ENCODE peak calls at places on chromosomes 12 and 14, in eight cellular contexts. F is esophagus squamous epithelium, D is A549, H is transverse colon, R is body of pancreas, Y is IMR-90, U is endothelial cell of umbilical vein, Q is Peyer's patch. A is an unnamed sample.

GRCh38 chr12:68976304-68976915 is 43.4 kb upstream of the CPM start:
- DNase-seq in F (no peak), D (no peak), H (no peak), R (no peak), Y (no peak), U (no peak), Q (no peak), A (no peak)

GRCh38 chr12:39831587-39832315 is 212.1 kb upstream of the ABCD2 start:
- DNase-seq in F (no peak), D (peak), H (no peak), R (no peak), Y (peak), U (peak), Q (no peak), A (no peak)

GRCh38 chr12:112839386-112839972 is 47.9 kb downstream of the RPH3A start:
- DNase-seq in F (no peak), D (peak), H (no peak), R (no peak), Y (peak), U (peak), Q (no peak), A (peak)

GRCh38 chr12:50606675-50607379 is 102.0 kb downstream of the DIP2B start:
- DNase-seq in F (no peak), D (no peak), H (no peak), R (no peak), Y (no peak), U (no peak), Q (no peak), A (no peak)

GRCh38 chr14:65491274-65491673 is 78.7 kb downstream of the FUT8 start:
- DNase-seq in F (no peak), D (no peak), H (no peak), R (no peak), Y (no peak), U (no peak), Q (no peak), A (no peak)

GRCh38 chr14:38125484-38125912 is 82.2 kb upstream of the SSTR1 start:
- DNase-seq in F (no peak), D (no peak), H (no peak), R (peak), Y (no peak), U (peak), Q (no peak), A (no peak)

GRCh38 chr12:68905731-68906130 is 27.2 kb downstream of the CPM start:
- DNase-seq in F (no peak), D (no peak), H (no peak), R (no peak), Y (no peak), U (no peak), Q (no peak), A (no peak)

GRCh38 chr14:92489394-92490238 is 24.0 kb upstream of the RIN3 start:
- DNase-seq in F (no peak), D (no peak), H (no peak), R (no peak), Y (no peak), U (no peak), Q (no peak), A (no peak)

GRCh38 chr12:46401703-46402102 is 29.1 kb upstream of the SLC38A2 start:
- DNase-seq in F (no peak), D (no peak), H (peak), R (peak), Y (peak), U (peak), Q (no peak), A (no peak)

GRCh38 chr12:82964446-82964845 is 277.7 kb downstream of the TMTC2 start:
- DNase-seq in F (no peak), D (no peak), H (no peak), R (no peak), Y (no peak), U (no peak), Q (no peak), A (no peak)

GRCh38 chr14:103871596-103872480 is 24.5 kb upstream of the PPP1R13B start:
- DNase-seq in F (no peak), D (peak), H (peak), R (peak), Y (no peak), U (no peak), Q (peak), A (no peak)

GRCh38 chr14:96638041-96638855 is 136.1 kb downstream of the PAPOLA start:
- DNase-seq in F (no peak), D (no peak), H (no peak), R (no peak), Y (no peak), U (no peak), Q (no peak), A (peak)

GRCh38 chr14:33567736-33568124 is 383.1 kb downstream of the EGLN3 start:
- DNase-seq in F (no peak), D (no peak), H (no peak), R (no peak), Y (no peak), U (peak), Q (no peak), A (no peak)

GRCh38 chr12:124776126-124776513 is 87.5 kb downstream of the SCARB1 start:
- DNase-seq in F (no peak), D (no peak), H (no peak), R (no peak), Y (no peak), U (no peak), Q (no peak), A (no peak)

GRCh38 chr12:131116437-131117117 is 162.9 kb downstream of the ADGRD1 start:
- DNase-seq in F (no peak), D (peak), H (no peak), R (no peak), Y (no peak), U (no peak), Q (no peak), A (no peak)

GRCh38 chr12:100789146-100789545 is 5.4 kb upstream of the ANO4 start:
- DNase-seq in F (no peak), D (no peak), H (no peak), R (no peak), Y (peak), U (no peak), Q (no peak), A (no peak)

GRCh38 chr14:102603293-102603907 is 11.0 kb downstream of the RCOR1 start:
- DNase-seq in F (no peak), D (no peak), H (no peak), R (no peak), Y (no peak), U (no peak), Q (no peak), A (no peak)

GRCh38 chr14:51873221-51873893 is 12.9 kb downstream of the GNG2 start:
- DNase-seq in F (no peak), D (peak), H (no peak), R (no peak), Y (peak), U (peak), Q (no peak), A (no peak)

GRCh38 chr12:117069926-117070900 is 29.0 kb downstream of the TESC start:
- DNase-seq in F (peak), D (no peak), H (peak), R (no peak), Y (no peak), U (no peak), Q (peak), A (no peak)

GRCh38 chr12:11753151-11753501 is 103.7 kb downstream of the ETV6 start:
- DNase-seq in F (no peak), D (no peak), H (peak), R (no peak), Y (no peak), U (no peak), Q (peak), A (no peak)

GRCh38 chr14:95998656-95999055 is 40.5 kb upstream of the C14orf132 start:
- DNase-seq in F (no peak), D (no peak), H (no peak), R (no peak), Y (peak), U (no peak), Q (no peak), A (no peak)

GRCh38 chr14:61462566-61463195 is 141.3 kb downstream of the PRKCH start:
- DNase-seq in F (no peak), D (no peak), H (no peak), R (no peak), Y (peak), U (peak), Q (no peak), A (no peak)

GRCh38 chr12:12024958-12025682 is 45.6 kb upstream of the BCL2L14 start:
- DNase-seq in F (no peak), D (no peak), H (peak), R (no peak), Y (no peak), U (no peak), Q (no peak), A (no peak)

GRCh38 chr14:55133416-55133815 is 4.4 kb downstream of the LGALS3 start:
- DNase-seq in F (no peak), D (no peak), H (no peak), R (no peak), Y (peak), U (peak), Q (no peak), A (peak)

GRCh38 chr14:85416771-85417170 is 113.2 kb upstream of the FLRT2 start:
- DNase-seq in F (no peak), D (peak), H (no peak), R (no peak), Y (peak), U (peak), Q (no peak), A (no peak)

GRCh38 chr14:47365248-47365647 is 310.2 kb downstream of the MDGA2 start:
- DNase-seq in F (no peak), D (no peak), H (no peak), R (no peak), Y (no peak), U (no peak), Q (no peak), A (no peak)

GRCh38 chr14:58629273-58629672 is 8.5 kb upstream of the DACT1 start:
- DNase-seq in F (no peak), D (no peak), H (no peak), R (no peak), Y (no peak), U (no peak), Q (no peak), A (no peak)

GRCh38 chr14:96627811-96628775 is 125.9 kb downstream of the PAPOLA start:
- DNase-seq in F (no peak), D (no peak), H (peak), R (no peak), Y (no peak), U (no peak), Q (no peak), A (peak)

GRCh38 chr12:130398089-130398848 is 60.6 kb downstream of the PIWIL1 start:
- DNase-seq in F (no peak), D (no peak), H (no peak), R (no peak), Y (no peak), U (no peak), Q (no peak), A (no peak)

DNA sequence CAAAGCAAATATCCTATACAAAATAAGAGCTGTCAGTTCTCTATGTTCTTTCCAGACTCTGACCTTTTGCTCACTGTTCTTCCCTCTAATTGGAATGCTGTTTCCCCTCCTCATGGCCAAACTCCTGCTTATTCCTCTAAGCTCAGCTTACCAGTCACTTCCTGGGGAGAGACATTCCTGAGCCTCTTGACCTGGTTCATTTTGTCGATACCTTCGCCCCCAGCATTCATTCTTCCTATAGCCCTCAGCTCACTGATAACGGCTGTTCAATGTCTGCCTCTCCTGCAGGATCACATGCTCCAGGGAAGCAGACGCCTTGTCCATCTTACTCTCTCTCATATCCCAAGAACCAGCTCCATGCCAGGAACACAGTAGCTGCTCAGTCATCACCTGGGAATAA is 431.0 kb downstream of the MED13L start:
- DNase-seq in F (no peak), D (no peak), H (no peak), R (no peak), Y (no peak), U (no peak), Q (no peak), A (no peak)
- TF ChIP-seq CTCF in F (no peak), D (no peak), H (no peak), R (no peak), Y (no peak), U (no peak), Q (no peak), A (no peak)

DNA sequence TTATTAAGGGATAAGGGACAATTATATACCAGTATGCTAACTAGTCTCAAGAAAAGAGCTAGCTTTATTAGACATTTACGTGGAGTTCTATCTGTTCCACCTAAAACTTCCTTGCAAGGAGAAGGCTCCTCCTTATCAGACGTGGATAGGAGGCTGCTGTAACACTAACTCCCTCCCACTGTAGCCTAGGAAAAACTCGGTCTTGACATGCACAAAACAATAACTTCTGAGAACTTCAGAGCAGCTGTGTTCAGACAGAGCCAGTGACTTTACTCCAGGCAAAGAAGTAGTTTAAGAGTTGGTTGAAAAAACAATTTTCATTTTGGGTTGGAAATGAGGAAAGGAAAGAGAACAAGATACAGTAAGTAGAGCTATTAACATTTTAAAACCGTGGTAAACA is 2.7 kb downstream of the ATF7 start:
- DNase-seq in F (no peak), D (no peak), H (no peak), R (no peak), Y (peak), U (peak), Q (no peak), A (no peak)
- H3K4me3 ChIP-seq in F (peak), D (peak), H (peak), R (no peak), Y (no peak), U (peak), Q (peak), A (no peak)

DNA sequence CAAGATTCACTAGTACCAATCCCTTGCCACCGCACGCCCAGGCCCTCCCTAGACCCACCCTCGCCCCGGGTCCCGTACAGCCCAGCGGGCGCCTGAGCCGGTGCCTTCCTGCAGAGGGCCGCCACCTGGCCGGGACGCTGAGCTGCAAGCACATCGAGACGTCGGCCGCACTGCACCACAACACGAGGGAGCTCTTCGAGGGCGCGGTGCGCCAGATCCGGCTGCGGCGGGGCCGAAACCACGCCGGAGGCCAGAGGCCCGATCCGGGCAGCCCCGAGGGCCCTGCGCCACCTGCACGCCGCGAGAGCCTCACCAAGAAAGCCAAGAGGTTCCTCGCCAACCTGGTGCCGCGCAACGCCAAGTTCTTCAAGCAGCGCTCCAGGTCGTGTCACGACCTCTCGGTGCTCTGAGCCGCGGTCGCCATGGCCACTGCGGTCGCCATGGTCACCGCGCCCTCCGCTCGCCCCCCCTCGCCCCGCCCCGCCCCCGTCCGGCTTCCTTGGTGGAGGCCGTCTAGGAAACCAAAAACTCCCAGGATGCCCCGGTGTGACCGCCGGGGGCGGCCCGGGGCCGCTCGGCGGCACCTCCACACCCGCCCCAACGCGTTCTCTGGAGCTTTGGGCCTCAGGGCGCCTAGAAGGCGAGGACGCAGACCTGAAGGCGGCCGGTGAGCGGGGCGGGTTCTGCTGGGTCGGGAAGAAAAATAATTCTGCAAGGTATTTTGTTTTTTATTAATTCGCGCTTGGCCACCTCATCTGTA is 3.7 kb downstream of the REM2 start:
- DNase-seq in F (no peak), D (peak), H (peak), R (peak), Y (peak), U (peak), Q (peak), A (peak)
- TF ChIP-seq POLR2A in F (no peak), D (peak), H (peak), R (peak), Y (no peak), U (no peak), Q (peak), A (no peak)

DNA sequence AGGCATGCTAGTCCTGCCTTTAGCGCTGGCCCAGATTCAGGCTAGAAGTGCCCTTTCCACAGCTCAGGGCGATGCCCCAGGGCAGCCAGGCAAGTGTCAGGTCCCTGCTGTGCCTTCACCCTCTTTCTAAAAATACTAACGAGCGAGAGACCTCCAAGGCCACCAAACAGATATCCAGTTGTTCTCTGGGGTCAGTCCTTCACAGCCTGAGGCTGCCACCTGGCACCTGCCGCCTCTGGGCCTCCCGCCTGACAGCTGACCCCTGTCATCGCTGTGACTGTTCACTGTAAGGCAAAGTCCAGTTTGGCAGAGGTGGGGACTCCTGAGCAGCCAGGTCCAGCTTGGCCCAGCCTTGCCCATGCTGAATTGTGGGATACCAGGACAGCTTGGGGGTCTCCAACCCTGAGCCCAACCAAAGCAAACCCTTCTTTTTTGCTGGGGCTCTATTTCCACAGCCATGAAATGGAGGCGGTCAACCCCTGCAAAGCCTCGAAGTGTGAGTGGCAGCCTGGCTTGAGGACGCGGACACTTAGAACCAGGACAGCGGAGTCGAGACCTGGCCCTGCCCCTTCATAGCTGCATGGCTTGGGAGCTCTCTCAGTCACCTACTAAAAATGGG is 79.9 kb downstream of the NINJ2 start:
- DNase-seq in F (no peak), D (no peak), H (no peak), R (no peak), Y (no peak), U (no peak), Q (peak), A (peak)
- TF ChIP-seq CTCF in F (no peak), D (no peak), H (no peak), R (no peak), Y (no peak), U (no peak), Q (no peak), A (no peak)

GRCh38 chr12:15887043-15887817 is 5.0 kb downstream of the STRAP start:
- DNase-seq in F (no peak), D (no peak), H (no peak), R (no peak), Y (no peak), U (no peak), Q (no peak), A (no peak)
- H3K4me3 ChIP-seq in F (no peak), D (no peak), H (no peak), R (no peak), Y (no peak), U (no peak), Q (no peak), A (no peak)

GRCh38 chr12:53049582-53050318 is at the start of gene TNS2:
- DNase-seq in F (no peak), D (no peak), H (peak), R (peak), Y (peak), U (peak), Q (peak), A (peak)
- TF ChIP-seq POLR2A in F (no peak), D (peak), H (peak), R (peak), Y (no peak), U (peak), Q (peak), A (peak)

DNA sequence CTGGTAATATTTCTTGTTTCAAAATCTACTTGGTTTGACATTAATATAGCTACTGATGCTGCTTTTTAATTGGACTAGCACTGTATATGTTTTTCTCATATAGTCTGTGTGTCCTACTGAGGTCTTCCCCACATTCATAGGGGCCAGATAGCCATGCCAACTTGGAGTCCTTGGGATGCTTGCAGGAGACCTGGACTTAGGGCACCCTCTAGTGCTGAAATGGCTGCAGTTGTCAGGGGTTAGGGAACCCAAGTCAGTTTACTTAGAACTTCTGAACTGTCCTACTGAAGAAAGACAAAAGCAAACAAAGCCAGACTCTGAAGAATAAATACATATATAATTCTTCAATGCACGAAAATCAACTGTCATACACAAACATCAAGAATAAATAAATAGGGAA is 279.9 kb upstream of the SYT1 start:
- DNase-seq in F (no peak), D (no peak), H (no peak), R (no peak), Y (peak), U (no peak), Q (no peak), A (no peak)
- TF ChIP-seq CTCF in F (no peak), D (no peak), H (no peak), R (no peak), Y (peak), U (no peak), Q (peak), A (no peak)

GRCh38 chr12:122669397-122670070 is 33.6 kb downstream of the HCAR2 start:
- DNase-seq in F (no peak), D (no peak), H (no peak), R (no peak), Y (peak), U (no peak), Q (no peak), A (no peak)
- H3K4me3 ChIP-seq in F (no peak), D (no peak), H (no peak), R (no peak), Y (no peak), U (no peak), Q (no peak), A (no peak)

GRCh38 chr12:54159549-54159948 is 29.2 kb downstream of the SMUG1 start:
- DNase-seq in F (no peak), D (no peak), H (no peak), R (no peak), Y (no peak), U (no peak), Q (no peak), A (no peak)
- TF ChIP-seq POLR2A in F (no peak), D (no peak), H (no peak), R (no peak), Y (no peak), U (no peak), Q (no peak), A (no peak)

A was measured in lower leg skin.